ENCODE peak calls at places on chromosomes 16 and 17, in nine cellular contexts. T, Y, M, P, L, N, B, K and U are unnamed samples.

GRCh38 chr17:62774338-62774737 is 33.8 kb downstream of the MARCHF10 start:
- DNase-seq in T (no peak), Y (no peak), M (no peak), P (no peak), L (no peak), N (no peak), B (no peak), K (no peak), U (no peak)

GRCh38 chr17:76840443-76840767 is 27.8 kb upstream of the MGAT5B start:
- DNase-seq in T (no peak), Y (no peak), M (no peak), P (no peak), L (no peak), N (no peak), B (no peak), K (no peak), U (no peak)

GRCh38 chr16:2977440-2977839 is 2.8 kb downstream of the PKMYT1 start:
- DNase-seq in T (peak), Y (no peak), M (no peak), P (no peak), L (no peak), N (no peak), B (no peak), K (no peak), U (no peak)

GRCh38 chr17:39018267-39019134 is 51.3 kb upstream of the FBXO47 start:
- DNase-seq in T (no peak), Y (no peak), M (no peak), P (no peak), L (no peak), N (no peak), B (no peak), K (no peak), U (no peak)

GRCh38 chr17:17814162-17815061 is 22.4 kb downstream of the SREBF1 start:
- DNase-seq in T (no peak), Y (no peak), M (no peak), P (no peak), L (no peak), N (no peak), B (no peak), K (no peak), U (no peak)

GRCh38 chr16:15765880-15766279 is 90.9 kb downstream of the MYH11 start:
- DNase-seq in T (no peak), Y (peak), M (no peak), P (peak), L (no peak), N (no peak), B (no peak), K (peak), U (no peak)

GRCh38 chr16:85528528-85529387 is 84.4 kb upstream of the GSE1 start:
- DNase-seq in T (no peak), Y (peak), M (no peak), P (no peak), L (no peak), N (no peak), B (no peak), K (no peak), U (no peak)

GRCh38 chr16:46817961-46818360 is 13.0 kb downstream of the C16orf87 start:
- DNase-seq in T (no peak), Y (peak), M (no peak), P (no peak), L (no peak), N (no peak), B (no peak), K (no peak), U (no peak)

GRCh38 chr16:54590836-54591235 is 304.2 kb upstream of the IRX3 start:
- DNase-seq in T (no peak), Y (no peak), M (no peak), P (no peak), L (no peak), N (no peak), B (no peak), K (no peak), U (no peak)

GRCh38 chr17:38926290-38927070 is 1.1 kb downstream of the LASP1NB start:
- DNase-seq in T (no peak), Y (no peak), M (no peak), P (no peak), L (no peak), N (no peak), B (no peak), K (no peak), U (no peak)

GRCh38 chr17:82791532-82791931 is 39.7 kb downstream of the TBCD start:
- DNase-seq in T (no peak), Y (peak), M (no peak), P (no peak), L (peak), N (no peak), B (no peak), K (no peak), U (no peak)

GRCh38 chr16:84380405-84380804 is 12.1 kb downstream of the ATP2C2 start:
- DNase-seq in T (no peak), Y (no peak), M (no peak), P (no peak), L (no peak), N (no peak), B (peak), K (no peak), U (no peak)

GRCh38 chr17:45775576-45776011 is 8.5 kb upstream of the CRHR1 start:
- DNase-seq in T (peak), Y (no peak), M (peak), P (no peak), L (no peak), N (no peak), B (no peak), K (no peak), U (no peak)

GRCh38 chr17:77353684-77354419 is 213.1 kb downstream of the SEC14L1 start:
- DNase-seq in T (no peak), Y (peak), M (no peak), P (no peak), L (no peak), N (no peak), B (peak), K (no peak), U (no peak)

GRCh38 chr17:81794509-81794908 is 9.4 kb upstream of the GCGR start:
- DNase-seq in T (no peak), Y (no peak), M (no peak), P (peak), L (no peak), N (no peak), B (no peak), K (no peak), U (no peak)

GRCh38 chr17:2958706-2959222 is 104.6 kb downstream of the OR1D5 start:
- DNase-seq in T (no peak), Y (no peak), M (no peak), P (no peak), L (no peak), N (no peak), B (no peak), K (no peak), U (no peak)

DNA sequence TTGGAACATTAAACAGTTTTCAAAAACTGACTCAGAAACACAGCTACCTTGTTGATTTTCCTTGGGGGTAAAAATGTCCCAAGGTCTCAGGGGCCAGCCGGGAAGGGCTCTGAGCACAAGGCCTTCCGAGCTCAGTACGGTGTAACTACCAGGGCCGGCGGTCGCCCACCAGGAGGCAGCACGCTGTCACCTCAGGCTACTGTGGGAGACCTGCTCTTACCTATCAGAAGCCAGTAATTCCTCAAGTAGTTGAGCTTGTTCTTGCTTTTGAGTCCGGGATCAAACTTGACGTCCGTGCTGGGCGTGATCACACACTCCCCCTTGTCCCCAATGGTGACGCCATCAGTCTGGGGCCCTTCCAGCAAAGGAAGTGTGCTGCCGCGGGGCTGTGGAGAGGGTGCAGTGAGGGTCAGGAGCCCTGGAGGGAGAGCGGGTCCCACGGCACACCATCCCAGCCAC is 43.4 kb upstream of the ICAM2 start:
- DNase-seq in T (peak), Y (peak), M (peak), P (peak), L (no peak), N (no peak), B (no peak), K (peak), U (no peak)
- TF ChIP-seq CTCF in T (peak), Y (peak), M (peak), P (peak), L (peak), N (peak), B (no peak), K (peak), U (peak)

DNA sequence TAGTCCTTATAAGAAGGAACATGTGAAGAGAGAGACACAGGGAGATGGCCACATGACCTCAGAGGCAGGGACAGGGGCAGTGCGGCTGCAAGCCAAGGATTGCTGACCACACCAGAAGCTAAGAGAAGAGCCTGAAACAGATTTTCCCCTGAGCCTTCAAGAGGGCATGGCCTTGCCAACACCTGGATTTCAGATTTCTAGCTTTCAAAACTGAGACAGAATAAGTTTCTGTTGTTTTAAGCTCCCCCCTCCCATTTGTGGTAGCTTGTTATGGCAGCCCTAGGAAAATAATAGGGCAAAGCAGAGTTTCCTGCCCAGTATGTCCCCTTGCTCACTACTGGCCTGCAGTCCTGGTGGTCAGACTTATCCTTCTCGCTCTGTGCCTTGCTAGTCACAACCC is 204.5 kb downstream of the CCDC182 start:
- DNase-seq in T (no peak), Y (no peak), M (no peak), P (no peak), L (no peak), N (no peak), B (no peak), K (no peak), U (no peak)
- TF ChIP-seq CTCF in T (no peak), Y (no peak), M (no peak), P (no peak), L (no peak), N (no peak), B (no peak), K (no peak), U (no peak)

GRCh38 chr16:1691276-1691675 is 13.2 kb downstream of the JPT2 start:
- DNase-seq in T (no peak), Y (peak), M (no peak), P (no peak), L (no peak), N (no peak), B (no peak), K (no peak), U (no peak)
- TF ChIP-seq CTCF in T (no peak), Y (peak), M (no peak), P (peak), L (peak), N (no peak), B (no peak), K (no peak), U (peak)

GRCh38 chr16:87308826-87309225 is 8.4 kb downstream of the C16orf95 start:
- DNase-seq in T (no peak), Y (no peak), M (no peak), P (no peak), L (no peak), N (no peak), B (no peak), K (no peak), U (no peak)

GRCh38 chr16:87303962-87304521 is 13.2 kb downstream of the C16orf95 start:
- DNase-seq in T (no peak), Y (no peak), M (no peak), P (no peak), L (no peak), N (no peak), B (no peak), K (no peak), U (no peak)

GRCh38 chr16:87304951-87305350 is 12.2 kb downstream of the C16orf95 start:
- DNase-seq in T (no peak), Y (no peak), M (no peak), P (no peak), L (no peak), N (no peak), B (no peak), K (no peak), U (no peak)

GRCh38 chr16:87303431-87303930 is 13.7 kb downstream of the C16orf95 start:
- DNase-seq in T (no peak), Y (peak), M (no peak), P (no peak), L (no peak), N (no peak), B (no peak), K (no peak), U (no peak)

GRCh38 chr16:87305505-87306391 is 11.4 kb downstream of the C16orf95 start:
- DNase-seq in T (no peak), Y (peak), M (no peak), P (peak), L (no peak), N (no peak), B (no peak), K (peak), U (peak)
- TF ChIP-seq CTCF in T (no peak), Y (peak), M (no peak), P (peak), L (peak), N (peak), B (no peak), K (no peak), U (peak)

DNA sequence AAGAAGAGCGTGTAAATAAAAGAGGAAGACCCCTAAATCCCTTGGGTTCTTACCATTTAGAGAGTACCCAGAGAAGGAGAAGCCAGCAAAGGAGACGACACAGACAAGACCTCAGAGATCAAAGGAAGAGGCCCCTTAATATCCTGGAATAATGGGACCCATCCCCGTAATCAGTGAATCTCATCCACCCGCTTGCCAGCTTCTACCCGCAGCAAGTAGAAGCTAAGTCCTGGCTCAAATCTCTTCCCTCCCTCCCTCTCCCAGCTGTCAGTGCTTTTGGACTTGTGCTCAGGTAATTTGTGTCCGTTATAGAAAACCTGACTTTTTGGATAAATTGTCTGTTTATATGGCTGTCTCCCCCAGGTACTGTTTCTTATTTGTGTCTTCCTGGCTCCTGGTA is 1.9 kb downstream of the LYRM1 start:
- DNase-seq in T (no peak), Y (no peak), M (no peak), P (no peak), L (no peak), N (no peak), B (no peak), K (no peak), U (no peak)
- TF ChIP-seq CTCF in T (no peak), Y (no peak), M (no peak), P (no peak), L (no peak), N (no peak), B (no peak), K (no peak), U (no peak)

GRCh38 chr16:66549284-66550131 is at the start of gene TK2:
- DNase-seq in T (peak), Y (peak), M (peak), P (peak), L (no peak), N (no peak), B (peak), K (peak), U (no peak)

GRCh38 chr16:66553223-66553622 is 847 bp downstream of the CKLF start:
- DNase-seq in T (no peak), Y (peak), M (no peak), P (no peak), L (no peak), N (no peak), B (no peak), K (no peak), U (no peak)

GRCh38 chr16:66551788-66552287 is 538 bp upstream of the CKLF start:
- DNase-seq in T (no peak), Y (no peak), M (no peak), P (no peak), L (no peak), N (no peak), B (no peak), K (no peak), U (no peak)

GRCh38 chr16:66552288-66553143 is at the start of gene CKLF:
- DNase-seq in T (peak), Y (peak), M (peak), P (peak), L (peak), N (no peak), B (peak), K (peak), U (peak)

DNA sequence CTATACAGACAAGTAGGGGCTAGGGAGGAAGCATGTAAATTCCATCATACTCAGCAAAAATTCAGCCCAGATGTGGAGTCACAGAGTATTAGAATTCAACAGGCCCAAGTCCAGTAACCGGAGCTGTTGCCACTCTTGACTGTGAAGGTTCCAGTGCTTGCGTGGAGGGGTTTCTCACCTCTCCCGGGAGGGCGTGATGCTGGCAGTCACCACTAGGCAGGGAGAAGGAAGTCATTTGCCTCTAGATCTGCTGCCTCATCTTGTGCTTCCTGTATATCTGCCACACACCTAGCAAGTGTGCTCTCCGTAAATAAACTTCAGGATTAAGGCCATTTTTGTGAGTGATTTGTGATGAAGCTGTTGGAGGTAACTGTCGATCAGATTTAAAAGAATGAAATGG is 1.0 kb upstream of the CKLF start:
- DNase-seq in T (no peak), Y (peak), M (no peak), P (peak), L (no peak), N (no peak), B (no peak), K (peak), U (no peak)
- TF ChIP-seq CTCF in T (no peak), Y (peak), M (no peak), P (no peak), L (peak), N (peak), B (peak), K (peak), U (peak)

DNA sequence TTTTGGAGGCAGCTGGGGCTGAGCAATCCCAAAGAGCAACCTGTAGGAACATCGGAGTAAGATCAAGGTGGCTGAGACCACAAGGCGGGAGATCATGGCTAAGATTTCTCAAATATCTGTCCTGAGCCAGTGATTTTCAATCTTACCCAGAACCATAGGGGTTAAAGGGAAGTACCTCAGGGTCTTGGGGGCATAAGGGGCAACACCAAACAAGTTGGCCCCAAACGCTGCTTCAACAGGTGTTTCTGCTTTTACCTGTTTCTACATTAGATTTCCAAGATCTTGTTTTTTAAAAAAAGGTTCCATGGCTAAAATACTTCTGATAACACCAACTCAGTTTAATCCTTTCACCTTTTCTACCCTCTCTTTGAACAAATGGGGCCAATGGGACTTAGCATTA is 2.6 kb upstream of the UNC119 start:
- DNase-seq in T (no peak), Y (no peak), M (no peak), P (no peak), L (no peak), N (no peak), B (no peak), K (no peak), U (no peak)
- TF ChIP-seq CTCF in T (no peak), Y (no peak), M (no peak), P (no peak), L (no peak), N (no peak), B (no peak), K (no peak), U (no peak)

GRCh38 chr17:64295146-64295545 is 32.1 kb upstream of the TEX2 start:
- DNase-seq in T (no peak), Y (no peak), M (no peak), P (no peak), L (no peak), N (no peak), B (no peak), K (no peak), U (no peak)

GRCh38 chr17:64289652-64290051 is 26.6 kb upstream of the TEX2 start:
- DNase-seq in T (no peak), Y (no peak), M (no peak), P (no peak), L (no peak), N (no peak), B (no peak), K (no peak), U (no peak)

GRCh38 chr17:64296246-64296645 is 33.2 kb upstream of the TEX2 start:
- DNase-seq in T (no peak), Y (no peak), M (no peak), P (no peak), L (no peak), N (no peak), B (no peak), K (no peak), U (no peak)

GRCh38 chr17:64291268-64291851 is 28.3 kb upstream of the TEX2 start:
- DNase-seq in T (no peak), Y (peak), M (no peak), P (no peak), L (no peak), N (no peak), B (no peak), K (no peak), U (no peak)
- TF ChIP-seq CTCF in T (peak), Y (peak), M (no peak), P (peak), L (peak), N (peak), B (no peak), K (peak), U (peak)

GRCh38 chr16:30844671-30845449 is 49.0 kb downstream of the BCL7C start:
- DNase-seq in T (peak), Y (peak), M (peak), P (peak), L (peak), N (peak), B (no peak), K (peak), U (peak)
- TF ChIP-seq CTCF in T (peak), Y (peak), M (peak), P (peak), L (peak), N (peak), B (peak), K (peak), U (peak)

DNA sequence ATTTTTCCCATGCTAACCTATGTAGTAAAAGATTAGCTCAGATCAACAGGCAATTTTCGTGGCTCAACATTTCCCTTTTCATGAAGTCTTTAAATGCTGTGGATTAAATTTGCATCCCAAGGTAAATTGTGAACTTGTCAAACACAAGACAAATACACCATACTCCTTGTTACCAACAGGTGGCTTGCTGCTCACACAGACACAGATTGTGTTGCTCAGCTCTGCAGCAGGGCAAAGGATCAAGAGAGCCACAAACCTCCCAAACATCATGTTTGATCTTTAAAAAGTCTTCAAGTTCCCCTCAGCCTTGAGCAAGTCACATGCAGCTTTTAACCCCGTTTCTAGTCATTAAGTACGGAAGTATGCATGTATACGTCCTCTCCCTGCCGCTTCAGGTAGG is 119.6 kb upstream of the CNTNAP4 start:
- DNase-seq in T (no peak), Y (no peak), M (no peak), P (no peak), L (no peak), N (no peak), B (no peak), K (no peak), U (no peak)
- TF ChIP-seq CTCF in T (no peak), Y (no peak), M (no peak), P (no peak), L (no peak), N (no peak), B (no peak), K (no peak), U (no peak)